ENCODE peak calls at places on chromosomes 1 and 21, in four cellular contexts. D, N, B and I are unnamed samples.

GRCh38 chr1:185594786-185595410 is 139.3 kb upstream of the HMCN1 start:
- DNase-seq in D (no peak), N (no peak), B (no peak), I (no peak)

GRCh38 chr1:180221461-180221860 is 8.6 kb upstream of the LHX4 start:
- DNase-seq in D (no peak), N (no peak), B (no peak), I (no peak)

GRCh38 chr1:214303538-214303937 is 22.6 kb downstream of the SMYD2 start:
- DNase-seq in D (no peak), N (no peak), B (no peak), I (no peak)

GRCh38 chr1:8509579-8509978 is 191.7 kb downstream of the SLC45A1 start:
- DNase-seq in D (no peak), N (no peak), B (no peak), I (no peak)

GRCh38 chr1:53550201-53550741 is 91.1 kb downstream of the DMRTB1 start:
- DNase-seq in D (no peak), N (no peak), B (no peak), I (no peak)

GRCh38 chr1:113133038-113133437 is 60.0 kb downstream of the LRIG2 start:
- DNase-seq in D (no peak), N (no peak), B (peak; percentile 21), I (no peak)

GRCh38 chr1:43227138-43227836 is 42.5 kb upstream of the TMEM125 start:
- DNase-seq in D (peak; percentile 89), N (peak; percentile 73), B (peak; percentile 84), I (peak; percentile 54)

GRCh38 chr1:201647722-201648065 is 108.8 kb downstream of the NAV1 start:
- DNase-seq in D (no peak), N (no peak), B (no peak), I (no peak)

GRCh38 chr1:166544036-166544435 is 295.2 kb upstream of the POGK start:
- DNase-seq in D (no peak), N (no peak), B (no peak), I (no peak)

GRCh38 chr1:169624887-169625286 is 5.0 kb downstream of the SELP start:
- DNase-seq in D (no peak), N (no peak), B (no peak), I (no peak)

GRCh38 chr1:84339503-84339902 is 38.0 kb downstream of the SAMD13 start:
- DNase-seq in D (no peak), N (no peak), B (no peak), I (no peak)

GRCh38 chr1:8122477-8123407 is 96.6 kb upstream of the ERRFI1 start:
- DNase-seq in D (no peak), N (no peak), B (no peak), I (no peak)

GRCh38 chr21:45162115-45162514 is 87.7 kb downstream of the ADARB1 start:
- DNase-seq in D (no peak), N (no peak), B (no peak), I (no peak)

GRCh38 chr1:164659621-164660414 is 100.8 kb downstream of the PBX1 start:
- DNase-seq in D (peak; percentile 53), N (no peak), B (no peak), I (no peak)